ENCODE peak calls at places on chromosome 5, in four cellular contexts. V, W, Y and P are unnamed samples.

GRCh38 chr5:1386274-1386717 is 41.4 kb upstream of the CLPTM1L start:
- DNase-seq in V (peak; percentile 75), W (peak; percentile 63), Y (peak; percentile 45), P (peak; percentile 62)

GRCh38 chr5:157130933-157131332 is 11.7 kb downstream of the MED7 start:
- DNase-seq in V (peak; percentile 15), W (no peak), Y (peak; percentile 55), P (peak; percentile 76)

GRCh38 chr5:113807384-113808053 is 294.0 kb downstream of the YTHDC2 start:
- DNase-seq in V (no peak), W (no peak), Y (no peak), P (no peak)

GRCh38 chr5:40688127-40688756 is 8.5 kb downstream of the PTGER4 start:
- DNase-seq in V (peak; percentile 93), W (peak; percentile 91), Y (peak; percentile 86), P (peak; percentile 79)

GRCh38 chr5:138824924-138825863 is 49.9 kb downstream of the LRRTM2 start:
- DNase-seq in V (no peak), W (no peak), Y (no peak), P (no peak)

GRCh38 chr5:9408964-9409363 is 136.9 kb downstream of the SEMA5A start:
- DNase-seq in V (no peak), W (no peak), Y (no peak), P (no peak)

GRCh38 chr5:9439651-9440292 is 106.1 kb downstream of the SEMA5A start:
- DNase-seq in V (no peak), W (no peak), Y (peak; percentile 83), P (no peak)

GRCh38 chr5:171867786-171868185 is 82.2 kb downstream of the SMIM23 start:
- DNase-seq in V (no peak), W (no peak), Y (no peak), P (no peak)

GRCh38 chr5:127988149-127988755 is 95.3 kb upstream of the SLC12A2 start:
- DNase-seq in V (peak; percentile 53), W (no peak), Y (peak; percentile 87), P (no peak)

GRCh38 chr5:115360036-115360685 is 63.7 kb upstream of the CCDC112 start:
- DNase-seq in V (no peak), W (no peak), Y (peak; percentile 44), P (no peak)

GRCh38 chr5:16975950-16976624 is 40.0 kb upstream of the MYO10 start:
- DNase-seq in V (no peak), W (no peak), Y (peak; percentile 73), P (no peak)

GRCh38 chr5:10760033-10760975 is 730 bp downstream of the DAP start:
- DNase-seq in V (peak; percentile 74), W (peak; percentile 42), Y (peak; percentile 85), P (peak; percentile 71)

GRCh38 chr5:107430077-107430625 is 240.6 kb downstream of the EFNA5 start:
- DNase-seq in V (no peak), W (no peak), Y (no peak), P (no peak)

GRCh38 chr5:1100652-1101574 is 10.9 kb downstream of the SLC12A7 start:
- DNase-seq in V (no peak), W (no peak), Y (no peak), P (no peak)

GRCh38 chr5:157681048-157681447 is 9.7 kb downstream of the C5orf52 start:
- DNase-seq in V (no peak), W (no peak), Y (no peak), P (no peak)

GRCh38 chr5:171242521-171242920 is 66.5 kb upstream of the TLX3 start:
- DNase-seq in V (no peak), W (no peak), Y (no peak), P (no peak)

GRCh38 chr5:58967597-58968281 is 384.9 kb downstream of the RAB3C start:
- DNase-seq in V (no peak), W (no peak), Y (no peak), P (no peak)

GRCh38 chr5:179759961-179760541 is 27.4 kb downstream of the MAML1 start:
- DNase-seq in V (peak; percentile 31), W (peak; percentile 32), Y (peak; percentile 12), P (no peak)

GRCh38 chr5:179313849-179314521 is 31.3 kb downstream of the ADAMTS2 start:
- DNase-seq in V (no peak), W (no peak), Y (peak; percentile 32), P (no peak)

GRCh38 chr5:98339141-98339848 is 434.2 kb upstream of the RGMB start:
- DNase-seq in V (no peak), W (no peak), Y (no peak), P (no peak)

GRCh38 chr5:1417586-1418225 is 27.5 kb downstream of the SLC6A3 start:
- DNase-seq in V (no peak), W (no peak), Y (no peak), P (no peak)

GRCh38 chr5:97906135-97906534 is 723.1 kb upstream of the RIOK2 start:
- DNase-seq in V (no peak), W (no peak), Y (no peak), P (no peak)

GRCh38 chr5:132020568-132021339 is 9.3 kb upstream of the ACSL6 start:
- DNase-seq in V (no peak), W (no peak), Y (peak; percentile 22), P (peak; percentile 37)

GRCh38 chr5:170623576-170624181 is 119.9 kb downstream of the KCNIP1 start:
- DNase-seq in V (peak; percentile 26), W (peak; percentile 30), Y (peak; percentile 64), P (peak; percentile 76)

GRCh38 chr5:174720612-174721521 is 3.5 kb upstream of the MSX2 start:
- DNase-seq in V (no peak), W (no peak), Y (no peak), P (peak; percentile 26)

GRCh38 chr5:141272906-141273305 is 27.7 kb downstream of the PCDHB15 start:
- DNase-seq in V (no peak), W (no peak), Y (no peak), P (no peak)

GRCh38 chr5:112636288-112636731 is 101.4 kb upstream of the APC start:
- DNase-seq in V (no peak), W (no peak), Y (no peak), P (no peak)